ENCODE peak calls at places on chromosomes 5 and 9, in nine cellular contexts. H, O, W, J, L, G, M, C and X are unnamed samples.

GRCh38 chr5:19928556-19929421 is 59.2 kb downstream of the CDH18 start:
- DNase-seq in O (no peak), H (no peak), L (no peak), C (peak; percentile 90), G (peak; percentile 93), M (no peak), W (no peak), J (no peak), X (no peak)

GRCh38 chr9:131432597-131433301 is 38.9 kb downstream of the PRRC2B start:
- DNase-seq in O (no peak), G (peak; percentile 51), H (no peak), W (no peak), J (no peak), C (peak; percentile 94), L (no peak), M (no peak), X (no peak)

GRCh38 chr9:33277484-33277883 is 12.6 kb downstream of the CHMP5 start:
- DNase-seq in L (no peak), M (no peak), J (no peak), H (no peak), O (no peak), C (no peak), W (no peak), G (no peak), X (no peak)

GRCh38 chr9:136775191-136775590 is 10.9 kb upstream of the LCN15 start:
- DNase-seq in W (no peak), G (no peak), C (no peak), J (no peak), O (no peak), H (no peak), M (no peak), L (no peak), X (no peak)

GRCh38 chr5:2582106-2582505 is 169.4 kb downstream of the IRX2 start:
- DNase-seq in W (no peak), C (no peak), L (no peak), M (no peak), J (no peak), G (no peak), H (no peak), O (no peak), X (no peak)

GRCh38 chr5:172534229-172535169 is 80.2 kb upstream of the SH3PXD2B start:
- DNase-seq in W (no peak), C (peak; percentile 42), J (no peak), L (no peak), O (no peak), H (no peak), G (peak; percentile 54), M (no peak), X (no peak)

GRCh38 chr5:77644443-77645157 is 6.1 kb upstream of the OTP start:
- DNase-seq in M (no peak), H (no peak), W (peak; percentile 8), J (no peak), O (no peak), G (no peak), L (no peak), C (no peak), X (no peak)

GRCh38 chr5:1516615-1517601 is 6.9 kb downstream of the LPCAT1 start:
- DNase-seq in J (peak; percentile 5), L (no peak), C (peak; percentile 90), O (no peak), W (peak; percentile 2), M (no peak), H (no peak), G (peak; percentile 5), X (no peak)

GRCh38 chr9:15231788-15232635 is 75.0 kb downstream of the TTC39B start:
- DNase-seq in C (peak; percentile 64), L (no peak), J (peak; percentile 68), O (peak; percentile 3), G (peak; percentile 16), W (peak; percentile 30), M (no peak), H (peak; percentile 8), X (peak; percentile 21)

GRCh38 chr9:92631452-92632211 is 38.3 kb downstream of the IPPK start:
- DNase-seq in W (peak; percentile 42), C (no peak), H (no peak), M (no peak), O (no peak), J (no peak), L (no peak), G (no peak), X (no peak)

GRCh38 chr5:53253421-53253871 is 143.9 kb upstream of the MOCS2 start:
- DNase-seq in H (no peak), W (no peak), M (no peak), G (peak; percentile 81), L (no peak), C (peak; percentile 65), J (no peak), O (no peak), X (no peak)

GRCh38 chr9:127801955-127802575 is 617 bp upstream of the FPGS start:
- DNase-seq in L (no peak), W (no peak), G (no peak), J (no peak), H (no peak), C (peak; percentile 39), M (no peak), O (no peak), X (no peak)

GRCh38 chr5:10434392-10434791 is 7.3 kb upstream of the ROPN1L start:
- DNase-seq in L (no peak), O (no peak), M (no peak), G (no peak), J (no peak), W (no peak), C (no peak), H (no peak), X (no peak)

GRCh38 chr5:131926168-131926567 is 19.3 kb downstream of the MEIKIN start:
- DNase-seq in J (no peak), L (no peak), O (no peak), W (no peak), H (no peak), C (no peak), M (no peak), G (no peak), X (no peak)

GRCh38 chr5:83654427-83654994 is 66.1 kb downstream of the HAPLN1 start:
- DNase-seq in O (no peak), L (no peak), M (no peak), J (no peak), W (no peak), H (no peak), G (peak; percentile 2), C (peak; percentile 14), X (no peak)

GRCh38 chr5:141604318-141604717 is 14.5 kb downstream of the DIAPH1 start:
- DNase-seq in J (no peak), G (peak; percentile 93), C (peak; percentile 98), H (no peak), O (no peak), L (no peak), W (peak; percentile 17), M (peak; percentile 62), X (no peak)

GRCh38 chr9:99680191-99680590 is 141.5 kb upstream of the NR4A3 start:
- DNase-seq in C (peak; percentile 80), M (no peak), O (no peak), G (peak; percentile 23), J (no peak), L (no peak), W (no peak), H (no peak), X (no peak)

GRCh38 chr9:100459963-100460362 is 13.0 kb upstream of the TMEFF1 start:
- DNase-seq in C (no peak), W (no peak), J (no peak), G (no peak), O (no peak), L (no peak), M (no peak), H (no peak), X (no peak)

GRCh38 chr5:138989720-138990119 is 114.6 kb upstream of the LRRTM2 start:
- DNase-seq in C (peak; percentile 88), J (no peak), L (no peak), G (no peak), M (no peak), O (no peak), W (no peak), H (no peak), X (no peak)

GRCh38 chr9:99349870-99350269 is 127.8 kb downstream of the SEC61B start:
- DNase-seq in H (no peak), G (no peak), J (no peak), C (peak; percentile 37), W (no peak), O (no peak), M (no peak), L (no peak), X (no peak)

GRCh38 chr9:93112116-93112863 is 16.3 kb downstream of the CARD19 start:
- DNase-seq in M (no peak), H (no peak), G (no peak), J (no peak), W (no peak), L (no peak), C (no peak), O (no peak), X (no peak)